ENCODE peak calls at places on chromosomes 6 and 20, in five cellular contexts. M is HepG2, J is H1, F is HCT116, O is K562. B is an unnamed sample.

GRCh38 chr20:24100370-24101011 is 111.9 kb upstream of the GGTLC1 start:
- DNase-seq in M (peak; percentile 70), J (no peak), F (peak; percentile 18), O (peak; percentile 30), B (no peak)

GRCh38 chr20:36441027-36441414 is 100.3 kb upstream of the MYL9 start:
- DNase-seq in F (no peak), J (no peak), M (no peak), O (no peak), B (no peak)

GRCh38 chr6:107118976-107119375 is 3.7 kb upstream of the BEND3 start:
- DNase-seq in O (no peak), F (no peak), M (no peak), J (no peak), B (no peak)

GRCh38 chr20:37669062-37669772 is 24.6 kb upstream of the CTNNBL1 start:
- DNase-seq in F (no peak), O (no peak), J (no peak), M (no peak), B (no peak)

GRCh38 chr6:35496851-35497570 is at the start of gene TEAD3:
- DNase-seq in M (peak; percentile 69), F (no peak), J (no peak), O (peak; percentile 98), B (no peak)

GRCh38 chr20:2619961-2620595 is 32.4 kb upstream of the NOP56 start:
- DNase-seq in M (peak; percentile 21), O (no peak), F (peak; percentile 22), J (no peak), B (no peak)

GRCh38 chr6:16320533-16321340 is 82.3 kb downstream of the GMPR start:
- DNase-seq in F (no peak), J (no peak), O (no peak), M (no peak), B (no peak)

GRCh38 chr6:41058783-41059181 is 5.8 kb downstream of the APOBEC2 start:
- DNase-seq in O (no peak), F (no peak), J (no peak), M (no peak), B (no peak)

GRCh38 chr6:114008331-114008730 is 37.4 kb upstream of the HDAC2 start:
- DNase-seq in J (no peak), O (no peak), F (no peak), M (no peak), B (no peak)

GRCh38 chr6:42120895-42121865 is 21.2 kb downstream of the C6orf132 start:
- DNase-seq in F (no peak), M (no peak), O (no peak), J (no peak), B (no peak)

GRCh38 chr20:20713244-20713765 is 861 bp upstream of the RALGAPA2 start:
- DNase-seq in F (no peak), M (peak; percentile 22), O (no peak), J (no peak), B (no peak)

GRCh38 chr20:2431185-2431584 is 39.4 kb downstream of the SNRPB start:
- DNase-seq in M (no peak), J (no peak), O (no peak), F (no peak), B (no peak)

GRCh38 chr6:54646551-54647300 is 199.8 kb upstream of the FAM83B start:
- DNase-seq in J (no peak), O (no peak), M (no peak), F (no peak), B (no peak)

GRCh38 chr20:5947276-5947675 is 3.1 kb downstream of the TRMT6 start:
- DNase-seq in F (no peak), J (no peak), O (no peak), M (no peak), B (no peak)

GRCh38 chr6:48289841-48290240 is 178.8 kb upstream of the PTCHD4 start:
- DNase-seq in J (no peak), M (no peak), O (no peak), F (no peak), B (no peak)

GRCh38 chr20:48319943-48320584 is 507.7 kb downstream of the PREX1 start:
- DNase-seq in O (no peak), F (no peak), M (no peak), J (no peak), B (no peak)

GRCh38 chr20:40955326-40955725 is 73.3 kb upstream of the TOP1 start:
- DNase-seq in J (no peak), F (no peak), O (no peak), M (no peak), B (no peak)

GRCh38 chr6:150894935-150895686 is 29.6 kb downstream of the MTHFD1L start:
- DNase-seq in O (no peak), F (no peak), M (peak; percentile 25), J (no peak), B (peak; percentile 61)

GRCh38 chr6:144064402-144064830 is 31.0 kb downstream of the SF3B5 start:
- DNase-seq in O (peak; percentile 72), J (no peak), M (no peak), F (no peak), B (no peak)

GRCh38 chr6:24926192-24926591 is 9.6 kb downstream of the RIPOR2 start:
- DNase-seq in J (no peak), O (no peak), F (no peak), M (peak; percentile 23), B (no peak)

GRCh38 chr6:148814082-148814790 is 67.4 kb downstream of the UST start:
- DNase-seq in F (no peak), M (no peak), O (no peak), J (no peak), B (no peak)

GRCh38 chr6:9482030-9482731 is 932.7 kb downstream of the TFAP2A start:
- DNase-seq in O (no peak), M (no peak), F (peak; percentile 78), J (no peak), B (no peak)

GRCh38 chr6:7261030-7261841 is 51.8 kb downstream of the SSR1 start:
- DNase-seq in O (peak; percentile 85), J (peak; percentile 82), M (peak; percentile 96), F (peak; percentile 65), B (no peak)

GRCh38 chr6:169868458-169868857 is 117.0 kb downstream of the ERMARD start:
- DNase-seq in J (no peak), O (no peak), F (no peak), M (no peak), B (no peak)

GRCh38 chr6:12111271-12111670 is 99.2 kb downstream of the HIVEP1 start:
- DNase-seq in O (no peak), F (no peak), M (no peak), J (no peak), B (no peak)

GRCh38 chr6:56947931-56948330 is 7.0 kb upstream of the BEND6 start:
- DNase-seq in M (no peak), J (no peak), F (no peak), O (no peak), B (no peak)

GRCh38 chr20:24950836-24951525 is 1.9 kb downstream of the CST7 start:
- DNase-seq in J (no peak), M (no peak), O (no peak), F (no peak), B (no peak)

GRCh38 chr20:6121504-6121903 is 1.3 kb downstream of the FERMT1 start:
- DNase-seq in F (no peak), J (no peak), O (no peak), M (no peak), B (no peak)

GRCh38 chr6:149311293-149311692 is 6.2 kb upstream of the TAB2 start:
- DNase-seq in O (no peak), F (no peak), M (no peak), J (no peak), B (no peak)

GRCh38 chr6:43951756-43952675 is 175.2 kb downstream of the MRPL14 start:
- DNase-seq in O (no peak), M (peak; percentile 31), F (no peak), J (no peak), B (no peak)

GRCh38 chr20:46375771-46376170 is 30.6 kb downstream of the ELMO2 start:
- DNase-seq in M (no peak), O (no peak), F (no peak), J (no peak), B (no peak)
- TF ChIP-seq MAX in M (no peak), O (no peak), F (no peak), J (no peak), B (no peak)

GRCh38 chr20:62636446-62636845 is 5.9 kb upstream of the SLCO4A1 start:
- DNase-seq in O (no peak), M (no peak), F (no peak), J (no peak), B (no peak)
- TF ChIP-seq SRF in O (no peak), M (no peak), F (no peak), J (no peak), B (no peak)

DNA sequence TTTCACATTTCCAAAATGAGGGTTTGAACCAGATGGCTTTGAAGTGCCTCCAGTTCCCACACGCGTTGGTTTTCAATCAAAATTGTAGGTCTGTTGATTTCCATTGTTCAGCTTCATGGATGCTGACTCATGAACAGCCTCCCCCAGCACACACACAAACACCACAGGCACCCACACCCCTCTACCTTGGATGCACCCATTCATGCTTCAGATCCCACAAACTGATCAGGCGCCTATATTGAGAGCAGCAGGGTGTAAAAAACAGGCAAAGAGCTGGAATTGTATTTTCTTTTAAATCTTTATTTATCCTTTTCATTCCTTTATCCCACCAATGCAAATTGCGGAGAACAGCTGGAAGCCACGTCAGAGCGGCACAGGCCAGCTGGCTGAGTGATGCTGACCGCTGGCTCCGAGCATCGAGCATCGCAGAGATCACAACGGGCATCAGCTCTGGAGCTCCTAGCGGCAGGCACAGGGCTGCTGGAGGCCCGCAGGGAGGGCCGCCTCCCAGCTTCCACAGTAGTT is 29.3 kb upstream of the TBC1D7 start:
- DNase-seq in F (no peak), O (no peak), J (no peak), M (no peak), B (no peak)
- TF ChIP-seq MAX in F (no peak), O (no peak), J (no peak), M (no peak), B (no peak)

GRCh38 chr6:103983860-103984259 is 875.9 kb downstream of the HACE1 start:
- DNase-seq in M (no peak), O (no peak), F (no peak), J (no peak), B (no peak)

DNA sequence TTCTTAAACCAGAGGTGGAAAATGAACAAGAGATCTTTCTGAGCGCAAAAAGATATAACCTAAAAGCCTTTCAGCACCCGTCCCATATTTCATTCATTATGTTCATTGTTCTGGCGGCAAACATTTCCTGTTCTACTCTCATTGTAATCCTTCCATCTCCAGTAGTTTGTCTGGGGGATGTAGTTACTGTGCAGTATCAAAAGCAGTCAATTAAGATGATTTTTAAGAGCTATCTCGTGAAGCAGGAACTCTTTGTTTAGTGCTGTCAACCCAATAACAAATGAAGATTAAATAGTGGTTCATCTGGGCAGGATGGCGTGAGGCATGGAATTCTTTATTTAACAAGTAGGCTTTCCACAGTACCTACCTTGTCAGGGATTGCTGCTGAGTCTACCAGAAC is 876.7 kb downstream of the HACE1 start:
- DNase-seq in F (no peak), O (no peak), J (no peak), M (no peak), B (no peak)
- TF ChIP-seq SRF in F (no peak), O (no peak), J (no peak), M (no peak), B (no peak)

B was measured in GM12878.